ENCODE peak calls at places on chromosomes 1 and 21, in ten cellular contexts. D, R, F, W, Q, K, I, J, G and M are unnamed samples.

GRCh38 chr1:201713093-201713810 is 115.7 kb upstream of the IPO9 start:
- DNase-seq in D (peak), R (no peak), F (no peak), W (no peak), Q (peak), K (no peak), I (peak), J (peak), G (no peak), M (no peak)

GRCh38 chr1:42962641-42963377 is 4.1 kb upstream of the SLC2A1 start:
- DNase-seq in D (peak), R (peak), F (no peak), W (peak), Q (no peak), K (peak), I (no peak), J (peak), G (no peak), M (no peak)

GRCh38 chr1:10906866-10907519 is 105.5 kb upstream of the TARDBP start:
- DNase-seq in D (no peak), R (no peak), F (no peak), W (peak), Q (peak), K (no peak), I (no peak), J (no peak), G (no peak), M (no peak)

GRCh38 chr1:10379101-10379620 is 19.7 kb upstream of the PGD start:
- DNase-seq in D (no peak), R (no peak), F (no peak), W (no peak), Q (no peak), K (no peak), I (no peak), J (no peak), G (no peak), M (no peak)

GRCh38 chr1:178301141-178301540 is 195.6 kb downstream of the CLEC20A start:
- DNase-seq in D (no peak), R (no peak), F (no peak), W (no peak), Q (no peak), K (no peak), I (no peak), J (no peak), G (no peak), M (no peak)

GRCh38 chr1:56539403-56539802 is 40.0 kb downstream of the PLPP3 start:
- DNase-seq in D (no peak), R (no peak), F (no peak), W (no peak), Q (no peak), K (no peak), I (no peak), J (no peak), G (no peak), M (no peak)

GRCh38 chr1:162902372-162902771 is 41.4 kb upstream of the CCDC190 start:
- DNase-seq in D (peak), R (no peak), F (no peak), W (no peak), Q (no peak), K (no peak), I (no peak), J (no peak), G (no peak), M (no peak)

GRCh38 chr1:16122916-16123315 is 33.0 kb downstream of the EPHA2 start:
- DNase-seq in D (peak), R (no peak), F (no peak), W (no peak), Q (peak), K (no peak), I (peak), J (no peak), G (no peak), M (no peak)

GRCh38 chr1:198908995-198909394 is 270.2 kb downstream of the PTPRC start:
- DNase-seq in D (no peak), R (no peak), F (no peak), W (no peak), Q (no peak), K (no peak), I (no peak), J (no peak), G (no peak), M (no peak)

GRCh38 chr1:91851130-91852010 is 34.6 kb downstream of the TGFBR3 start:
- DNase-seq in D (peak), R (no peak), F (no peak), W (peak), Q (peak), K (peak), I (peak), J (no peak), G (no peak), M (no peak)

GRCh38 chr1:179744401-179745130 is 1.5 kb downstream of the FAM163A start:
- DNase-seq in D (no peak), R (no peak), F (no peak), W (no peak), Q (no peak), K (no peak), I (no peak), J (no peak), G (no peak), M (no peak)

GRCh38 chr1:34113887-34114286 is 51.1 kb downstream of the CSMD2 start:
- DNase-seq in D (peak), R (peak), F (no peak), W (peak), Q (no peak), K (peak), I (no peak), J (no peak), G (no peak), M (no peak)

GRCh38 chr1:7549277-7549676 is 221.8 kb upstream of the VAMP3 start:
- DNase-seq in D (peak), R (no peak), F (no peak), W (no peak), Q (peak), K (no peak), I (peak), J (peak), G (no peak), M (no peak)

GRCh38 chr21:28280611-28281010 is 712.1 kb downstream of the LTN1 start:
- DNase-seq in D (no peak), R (no peak), F (no peak), W (peak), Q (no peak), K (no peak), I (no peak), J (no peak), G (no peak), M (no peak)

GRCh38 chr21:40623550-40623949 is 223.4 kb downstream of the DSCAM start:
- DNase-seq in D (no peak), R (no peak), F (no peak), W (no peak), Q (no peak), K (no peak), I (no peak), J (no peak), G (no peak), M (no peak)